ENCODE peak calls at places on chromosomes 4 and X, in four cellular contexts. L is effector CD4-positive, alpha-beta T cell; U is posterior cingulate gyrus; R is upper lobe of right lung. F is an unnamed sample.

GRCh38 chr4:24104173-24104572 is 214.3 kb upstream of the PPARGC1A start:
- DNase-seq in R (no peak), L (no peak), U (no peak), F (no peak)

GRCh38 chr4:83964996-83965541 is 429.2 kb downstream of the GPAT3 start:
- DNase-seq in U (no peak), R (no peak), L (no peak), F (no peak)

GRCh38 chr4:83238393-83238792 is 46.2 kb downstream of the COQ2 start:
- DNase-seq in R (no peak), U (no peak), L (no peak), F (no peak)

GRCh38 chr4:83568057-83568456 is 32.1 kb downstream of the GPAT3 start:
- DNase-seq in U (no peak), R (no peak), L (no peak), F (no peak)

GRCh38 chr4:156998500-156999174 is 27.0 kb upstream of the PDGFC start:
- DNase-seq in L (no peak), U (no peak), R (no peak), F (no peak)

GRCh38 chr4:40916218-40916555 is 166.4 kb downstream of the NSUN7 start:
- DNase-seq in R (no peak), U (no peak), L (no peak), F (no peak)

GRCh38 chr4:105548483-105548882 is 3.9 kb upstream of the ARHGEF38 start:
- DNase-seq in L (no peak), U (no peak), R (no peak), F (no peak)

GRCh38 chr4:29153642-29154041 is 1566.5 kb upstream of the PCDH7 start:
- DNase-seq in R (no peak), U (no peak), L (no peak), F (no peak)

GRCh38 chrX:78708171-78708570 is 39.3 kb upstream of the LPAR4 start:
- DNase-seq in L (no peak), U (no peak), R (no peak), F (no peak)

GRCh38 chrX:74420194-74421035 is 878 bp upstream of the SLC16A2 start:
- DNase-seq in R (peak), L (no peak), U (peak), F (peak)

GRCh38 chrX:106300656-106301055 is 132.6 kb downstream of the PWWP3B start:
- DNase-seq in L (no peak), U (no peak), R (no peak), F (no peak)

GRCh38 chr4:165203541-165204461 is 3.6 kb upstream of the KLHL2 start:
- DNase-seq in L (no peak), U (no peak), R (no peak), F (no peak)

GRCh38 chr4:184747034-184747830 is 13.3 kb upstream of the CENPU start:
- DNase-seq in R (no peak), U (no peak), L (no peak), F (no peak)

GRCh38 chrX:1380672-1381233 is 11.2 kb downstream of the SLC25A6 start:
- DNase-seq in U (no peak), L (no peak), R (peak), F (peak)

GRCh38 chr4:10085386-10085785 is 31.2 kb downstream of the WDR1 start:
- DNase-seq in L (no peak), R (peak), U (no peak), F (peak)

GRCh38 chr4:147518086-147518485 is 37.2 kb downstream of the EDNRA start:
- DNase-seq in R (no peak), U (no peak), L (no peak), F (no peak)

GRCh38 chr4:42626629-42627028 is 30.3 kb downstream of the ATP8A1 start:
- DNase-seq in R (no peak), L (no peak), U (no peak), F (no peak)

GRCh38 chrX:110965409-110965808 is 130.6 kb upstream of the PAK3 start:
- DNase-seq in R (no peak), L (no peak), U (no peak), F (no peak)

GRCh38 chr4:81757706-81758105 is 286.0 kb upstream of the RASGEF1B start:
- DNase-seq in R (no peak), L (no peak), U (no peak), F (peak)

GRCh38 chr4:159191989-159192388 is 89.1 kb downstream of the RAPGEF2 start:
- DNase-seq in U (no peak), L (no peak), R (no peak), F (no peak)

GRCh38 chr4:183716302-183716701 is 57.2 kb downstream of the TRAPPC11 start:
- DNase-seq in R (no peak), U (no peak), L (no peak), F (no peak)

GRCh38 chrX:15436220-15436619 is 52.0 kb upstream of the VEGFD start:
- DNase-seq in U (no peak), L (no peak), R (no peak), F (no peak)

GRCh38 chrX:21838937-21839333 is 482 bp upstream of the MBTPS2 start:
- DNase-seq in L (no peak), R (no peak), U (no peak), F (no peak)

GRCh38 chr4:99235955-99236354 is 16.9 kb upstream of the ADH6 start:
- DNase-seq in U (no peak), L (no peak), R (no peak), F (no peak)

GRCh38 chr4:40749717-40750460 is at the start of gene NSUN7:
- DNase-seq in L (no peak), R (peak), U (peak), F (peak)

GRCh38 chr4:8558080-8558960 is 21.9 kb upstream of the GPR78 start:
- DNase-seq in L (no peak), R (peak), U (no peak), F (no peak)

GRCh38 chr4:106898621-106899230 is 137.4 kb downstream of the DKK2 start:
- DNase-seq in L (no peak), U (no peak), R (no peak), F (no peak)

GRCh38 chrX:21741869-21742701 is 15.8 kb downstream of the SMPX start:
- DNase-seq in R (no peak), L (no peak), U (no peak), F (no peak)

GRCh38 chrX:110417128-110417527 is 58.5 kb downstream of the RTL9 start:
- DNase-seq in R (no peak), L (no peak), U (no peak), F (no peak)

GRCh38 chrX:77979870-77980269 is 10.4 kb upstream of the PGAM4 start:
- DNase-seq in R (no peak), U (no peak), L (no peak), F (no peak)

GRCh38 chr4:17597517-17597916 is 16.9 kb upstream of the MED28 start:
- DNase-seq in L (no peak), R (no peak), U (no peak), F (no peak)

GRCh38 chr4:91032725-91033445 is 905.7 kb downstream of the CCSER1 start:
- DNase-seq in L (no peak), R (no peak), U (no peak), F (no peak)

GRCh38 chrX:22300130-22300529 is 27.4 kb downstream of the CBLL2 start:
- DNase-seq in U (no peak), R (no peak), L (no peak), F (no peak)

GRCh38 chr4:121726642-121727268 is 30.0 kb upstream of the ANXA5 start:
- DNase-seq in U (no peak), L (no peak), R (no peak), F (no peak)

GRCh38 chrX:127457161-127457560 is 595.0 kb downstream of the ACTRT1 start:
- DNase-seq in L (no peak), R (no peak), U (no peak), F (no peak)

GRCh38 chrX:13699183-13699826 is 10.4 kb downstream of the RAB9A start:
- DNase-seq in U (no peak), R (no peak), L (no peak), F (no peak)

GRCh38 chr4:22607382-22607781 is 85.4 kb upstream of the GBA3 start:
- DNase-seq in L (no peak), R (no peak), U (no peak), F (no peak)

GRCh38 chr4:26028133-26028792 is 114.2 kb downstream of the SMIM20 start:
- DNase-seq in L (no peak), U (no peak), R (no peak), F (no peak)

F was measured in aorta.